ENCODE peak calls at places on chromosomes 6 and 20, in eight cellular contexts. V is GM23248; R is iPS DF 6.9; Y is stimulated activated CD4-positive, alpha-beta T cell treated with anti-CD3 and anti-CD28 coated beads, TNF-alpha, amount 100 ng/mL, for 1 hour; T is midbrain; M is Calu3; K is tibial artery; O is NCI-H345. U is an unnamed sample.

GRCh38 chr6:156944412-156944811 is 167.2 kb downstream of the ARID1B start:
- DNase-seq in V (no peak), R (no peak), Y (no peak), T (no peak), M (no peak), K (no peak), O (no peak), U (no peak)

GRCh38 chr6:7051780-7052440 is 55.9 kb upstream of the RREB1 start:
- DNase-seq in V (peak; percentile 54), R (no peak), Y (peak; percentile 10), T (no peak), M (peak; percentile 45), K (peak; percentile 30), O (no peak), U (peak; percentile 46)

GRCh38 chr6:163841326-163841725 is 426.8 kb downstream of the QKI start:
- DNase-seq in V (no peak), R (no peak), Y (no peak), T (no peak), M (no peak), K (no peak), O (no peak), U (no peak)

GRCh38 chr6:11938285-11938890 is 73.7 kb upstream of the HIVEP1 start:
- DNase-seq in V (no peak), R (peak; percentile 25), Y (no peak), T (peak; percentile 0), M (no peak), K (no peak), O (no peak), U (no peak)

GRCh38 chr6:38027685-38028373 is 208.3 kb downstream of the ZFAND3 start:
- DNase-seq in V (no peak), R (no peak), Y (no peak), T (no peak), M (no peak), K (no peak), O (no peak), U (no peak)

GRCh38 chr20:63915471-63915870 is 20.5 kb downstream of the DNAJC5 start:
- DNase-seq in V (no peak), R (no peak), Y (no peak), T (peak; percentile 48), M (no peak), K (no peak), O (no peak), U (no peak)

GRCh38 chr6:53293691-53294090 is 55.1 kb downstream of the ELOVL5 start:
- DNase-seq in V (no peak), R (no peak), Y (no peak), T (no peak), M (no peak), K (no peak), O (no peak), U (no peak)

GRCh38 chr20:57659131-57659788 is 39.0 kb upstream of the ZBP1 start:
- DNase-seq in V (no peak), R (no peak), Y (no peak), T (no peak), M (peak; percentile 4), K (no peak), O (no peak), U (no peak)

GRCh38 chr20:47016068-47016664 is 121.5 kb downstream of the EYA2 start:
- DNase-seq in V (no peak), R (no peak), Y (no peak), T (no peak), M (no peak), K (no peak), O (no peak), U (no peak)

GRCh38 chr20:25076731-25077609 is 5.0 kb downstream of the VSX1 start:
- DNase-seq in V (peak; percentile 60), R (no peak), Y (no peak), T (peak; percentile 47), M (peak; percentile 44), K (no peak), O (peak; percentile 79), U (peak; percentile 31)

GRCh38 chr6:32176476-32177181 is 745 bp upstream of the AGPAT1 start:
- DNase-seq in V (peak; percentile 66), R (no peak), Y (no peak), T (no peak), M (no peak), K (no peak), O (no peak), U (peak; percentile 54)

GRCh38 chr20:6768228-6769185 is 1.0 kb downstream of the BMP2 start:
- DNase-seq in V (peak; percentile 62), R (no peak), Y (no peak), T (no peak), M (peak; percentile 24), K (peak; percentile 50), O (peak; percentile 43), U (no peak)

GRCh38 chr6:20409427-20409971 is 7.8 kb downstream of the E2F3 start:
- DNase-seq in V (no peak), R (no peak), Y (no peak), T (no peak), M (no peak), K (no peak), O (no peak), U (no peak)

GRCh38 chr20:63121749-63122405 is 94.1 kb downstream of the YTHDF1 start:
- DNase-seq in V (no peak), R (no peak), Y (no peak), T (no peak), M (no peak), K (no peak), O (no peak), U (no peak)

GRCh38 chr6:104252276-104252675 is 607.4 kb downstream of the HACE1 start:
- DNase-seq in V (no peak), R (no peak), Y (no peak), T (no peak), M (no peak), K (no peak), O (no peak), U (no peak)